ENCODE peak calls at places on chromosomes 5 and 9, in four cellular contexts. M is AG04449, J is A549, U is heart right ventricle. I is an unnamed sample.

GRCh38 chr9:128001411-128002298 is 20.9 kb upstream of the EEIG1 start:
- DNase-seq in M (peak; percentile 64), J (peak; percentile 96), U (no peak), I (no peak)

GRCh38 chr5:65334077-65334476 is 147.6 kb downstream of the ADAMTS6 start:
- DNase-seq in M (no peak), J (no peak), U (no peak), I (no peak)

GRCh38 chr9:133612051-133612450 is 2.9 kb upstream of the FAM163B start:
- DNase-seq in M (no peak), J (no peak), U (no peak), I (no peak)

GRCh38 chr9:105269593-105269992 is 25.1 kb downstream of the SLC44A1 start:
- DNase-seq in M (no peak), J (no peak), U (no peak), I (no peak)

GRCh38 chr5:51731641-51732040 is 348.4 kb downstream of the ISL1 start:
- DNase-seq in M (no peak), J (no peak), U (no peak), I (no peak)

GRCh38 chr9:11335011-11335410 is 722.2 kb upstream of the PTPRD start:
- DNase-seq in M (no peak), J (no peak), U (no peak), I (no peak)

GRCh38 chr9:106587021-106587420 is 275.9 kb upstream of the ZNF462 start:
- DNase-seq in M (peak; percentile 9), J (peak; percentile 3), U (no peak), I (no peak)

GRCh38 chr5:56814361-56814962 is 887 bp upstream of the MAP3K1 start:
- DNase-seq in M (no peak), J (peak; percentile 31), U (peak; percentile 33), I (peak; percentile 69)

GRCh38 chr5:106171708-106172107 is 1499.0 kb downstream of the EFNA5 start:
- DNase-seq in M (no peak), J (no peak), U (no peak), I (no peak)

GRCh38 chr9:131668439-131669233 is 71.2 kb downstream of the RAPGEF1 start:
- DNase-seq in M (no peak), J (no peak), U (no peak), I (no peak)

I was measured in tibial artery.